ENCODE peak calls at places on chromosomes 3 and 15, in five cellular contexts. N is WERI-Rb-1, D is hepatocyte, C is fibroblast of lung, K is ovary. Y is an unnamed sample. For H3K36me3, the result is how much of the 10 kb centered on the place peaks cover.

GRCh38 chr3:147619925-147620580 is 210.9 kb downstream of the ZIC1 start:
- DNase-seq in K (no peak), N (no peak), C (no peak), D (no peak), Y (no peak)

GRCh38 chr15:100694381-100695012 is 92.1 kb downstream of the ASB7 start:
- DNase-seq in D (no peak), N (no peak), K (peak), C (peak), Y (no peak)

GRCh38 chr3:151843275-151843674 is 29.4 kb downstream of the AADAC start:
- DNase-seq in D (no peak), K (no peak), N (no peak), C (peak), Y (no peak)

GRCh38 chr3:46607603-46608028 is 4.7 kb upstream of the FAM240A start:
- DNase-seq in D (no peak), N (no peak), K (no peak), C (peak), Y (no peak)

GRCh38 chr15:92011611-92012367 is 158.3 kb downstream of the SLCO3A1 start:
- DNase-seq in N (no peak), C (no peak), D (no peak), K (no peak), Y (no peak)

GRCh38 chr15:59522988-59523461 is 85.0 kb downstream of the FAM81A start:
- DNase-seq in C (no peak), N (no peak), K (no peak), D (peak), Y (no peak)

GRCh38 chr3:142566096-142566495 is 12.4 kb downstream of the ATR start:
- DNase-seq in K (no peak), D (no peak), C (no peak), N (no peak), Y (no peak)

GRCh38 chr3:13711911-13712650 is 163.2 kb downstream of the FBLN2 start:
- DNase-seq in N (no peak), D (no peak), K (no peak), C (no peak), Y (no peak)

GRCh38 chr3:10119376-10119775 is 3.9 kb downstream of the BRK1 start:
- DNase-seq in C (no peak), D (no peak), N (no peak), K (no peak), Y (no peak)

GRCh38 chr3:46883252-46884185 is 6.0 kb downstream of the PTH1R start:
- DNase-seq in C (peak), N (peak), K (no peak), D (peak), Y (no peak)

GRCh38 chr3:100047455-100048141 is 66.7 kb downstream of the FILIP1L start:
- DNase-seq in D (peak), N (no peak), K (no peak), C (peak), Y (peak)

GRCh38 chr15:78204351-78205309 is 29.7 kb downstream of the ACSBG1 start:
- DNase-seq in N (no peak), D (peak), K (no peak), C (peak), Y (no peak)

GRCh38 chr3:48466386-48467109 is 20.0 kb downstream of the ATRIP start:
- DNase-seq in C (no peak), D (no peak), K (peak), N (no peak), Y (no peak)

GRCh38 chr3:126136428-126137220 is 43.8 kb downstream of the ALDH1L1 start:
- DNase-seq in K (no peak), C (no peak), D (no peak), N (peak), Y (no peak)

GRCh38 chr3:107430214-107431047 is 53.2 kb downstream of the CCDC54 start:
- DNase-seq in K (peak), D (peak), C (peak), N (no peak), Y (no peak)

GRCh38 chr3:65672876-65673815 is 365.6 kb downstream of the MAGI1 start:
- DNase-seq in D (peak), K (peak), N (peak), C (peak), Y (no peak)

GRCh38 chr15:67992834-67993233 is 61.3 kb upstream of the PIAS1 start:
- DNase-seq in C (no peak), N (no peak), D (no peak), K (no peak), Y (no peak)

GRCh38 chr3:32733631-32734229 is 48.7 kb downstream of the CNOT10 start:
- DNase-seq in D (peak), N (no peak), K (no peak), C (peak), Y (peak)

GRCh38 chr15:98442379-98442833 is 205.9 kb upstream of the IGF1R start:
- DNase-seq in D (peak), N (peak), K (peak), C (peak), Y (peak)

GRCh38 chr3:69116897-69117296 is 5.5 kb downstream of the LMOD3 start:
- DNase-seq in N (no peak), D (no peak), C (no peak), K (no peak), Y (no peak)

GRCh38 chr3:162994165-162994564 is 1497.6 kb downstream of the OTOL1 start:
- DNase-seq in N (no peak), K (no peak), D (no peak), C (no peak), Y (no peak)

GRCh38 chr3:58560771-58561311 is 16.4 kb downstream of the FAM107A start:
- DNase-seq in C (peak), D (peak), N (peak), K (no peak), Y (peak)

GRCh38 chr3:190883973-190884832 is 21.7 kb upstream of the GMNC start:
- DNase-seq in K (peak), D (peak), C (peak), N (peak), Y (no peak)

GRCh38 chr3:131630117-131630516 is 127.3 kb upstream of the MRPL3 start:
- DNase-seq in N (no peak), K (no peak), D (no peak), C (no peak), Y (no peak)

GRCh38 chr15:84766461-84767005 is 18.1 kb downstream of the ZNF592 start:
- DNase-seq in N (no peak), K (no peak), C (no peak), D (no peak), Y (peak)

GRCh38 chr3:126209741-126210140 is 29.4 kb upstream of the ALDH1L1 start:
- DNase-seq in N (no peak), D (no peak), C (no peak), K (no peak), Y (no peak)

GRCh38 chr3:8648873-8649741 is 4.5 kb upstream of the SSUH2 start:
- DNase-seq in C (no peak), D (no peak), K (no peak), N (no peak), Y (no peak)

GRCh38 chr3:159894386-159894785 is 94.2 kb upstream of the IL12A start:
- DNase-seq in C (no peak), K (no peak), N (no peak), D (no peak), Y (no peak)

GRCh38 chr3:23746473-23746872 is 59.3 kb upstream of the UBE2E1 start:
- DNase-seq in C (no peak), N (no peak), D (no peak), K (no peak), Y (no peak)

GRCh38 chr3:13501958-13502790 is 22.1 kb downstream of the HDAC11 start:
- DNase-seq in C (no peak), N (no peak), K (peak), D (no peak), Y (no peak)

GRCh38 chr15:80778964-80779657 is at the start of gene CEMIP:
- DNase-seq in D (peak), K (peak), N (peak), C (peak), Y (no peak)

GRCh38 chr15:79308874-79309273 is 2.0 kb upstream of the TMED3 start:
- DNase-seq in K (no peak), D (no peak), N (no peak), C (no peak), Y (no peak)

GRCh38 chr3:5726618-5727017 is 539.1 kb downstream of the EDEM1 start:
- DNase-seq in C (no peak), D (no peak), K (no peak), N (no peak), Y (no peak)

GRCh38 chr15:60469893-60470641 is 8.9 kb downstream of the ICE2 start:
- DNase-seq in N (no peak), D (no peak), C (no peak), K (no peak), Y (no peak)

GRCh38 chr15:100108346-100108745 is 233.4 kb downstream of the ADAMTS17 start:
- DNase-seq in C (no peak), K (no peak), D (no peak), N (no peak), Y (no peak)

GRCh38 chr3:141174683-141175082 is 56.9 kb upstream of the PXYLP1 start:
- DNase-seq in C (no peak), K (no peak), D (no peak), N (no peak), Y (no peak)

GRCh38 chr15:84968301-84968700 is 13.4 kb upstream of the PDE8A start:
- DNase-seq in N (no peak), D (no peak), C (no peak), K (no peak), Y (no peak)

GRCh38 chr3:74060201-74060600 is 435.5 kb upstream of the PDZRN3 start:
- DNase-seq in D (no peak), C (no peak), N (no peak), K (no peak), Y (no peak)

DNA sequence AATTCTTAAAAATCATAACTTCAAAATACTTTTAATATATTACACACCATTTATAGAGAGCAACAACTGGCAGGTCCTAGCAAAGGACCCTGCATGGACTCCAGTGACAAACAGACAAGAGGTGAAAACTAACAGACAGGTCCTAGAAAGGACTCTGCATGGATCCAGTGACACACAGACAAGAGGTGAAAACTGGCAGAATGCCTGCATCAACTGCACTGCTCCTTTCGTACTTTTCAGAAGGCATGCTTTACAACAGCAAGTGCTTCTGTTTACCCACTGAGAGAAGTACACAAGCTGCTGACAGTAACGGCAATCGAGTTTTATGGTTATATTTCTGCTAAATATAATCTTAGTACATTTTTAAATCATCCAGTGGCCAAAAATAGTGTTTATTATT is 24.3 kb upstream of the GP5 start:
- DNase-seq in K (no peak), C (no peak), D (no peak), N (no peak), Y (no peak)
- H3K36me3 ChIP-seq in K (under half), C (under half), D (under half), N (under half), Y (under half)

GRCh38 chr15:31069360-31070000 is 32.0 kb downstream of the TRPM1 start:
- DNase-seq in C (peak), N (no peak), D (no peak), K (peak), Y (peak)

GRCh38 chr15:31065824-31066223 is 35.7 kb downstream of the TRPM1 start:
- DNase-seq in K (no peak), N (peak), D (peak), C (no peak), Y (no peak)

GRCh38 chr15:31062965-31063355 is 38.6 kb downstream of the TRPM1 start:
- DNase-seq in C (no peak), D (no peak), N (no peak), K (no peak), Y (no peak)

GRCh38 chr15:31070867-31071266 is 30.7 kb downstream of the TRPM1 start:
- DNase-seq in C (no peak), N (no peak), D (no peak), K (no peak), Y (no peak)

GRCh38 chr15:31067890-31068603 is 33.5 kb downstream of the TRPM1 start:
- DNase-seq in D (no peak), K (no peak), N (no peak), C (no peak), Y (no peak)
- H3K4me3 ChIP-seq in D (no peak), K (no peak), N (no peak), C (no peak), Y (no peak)

DNA sequence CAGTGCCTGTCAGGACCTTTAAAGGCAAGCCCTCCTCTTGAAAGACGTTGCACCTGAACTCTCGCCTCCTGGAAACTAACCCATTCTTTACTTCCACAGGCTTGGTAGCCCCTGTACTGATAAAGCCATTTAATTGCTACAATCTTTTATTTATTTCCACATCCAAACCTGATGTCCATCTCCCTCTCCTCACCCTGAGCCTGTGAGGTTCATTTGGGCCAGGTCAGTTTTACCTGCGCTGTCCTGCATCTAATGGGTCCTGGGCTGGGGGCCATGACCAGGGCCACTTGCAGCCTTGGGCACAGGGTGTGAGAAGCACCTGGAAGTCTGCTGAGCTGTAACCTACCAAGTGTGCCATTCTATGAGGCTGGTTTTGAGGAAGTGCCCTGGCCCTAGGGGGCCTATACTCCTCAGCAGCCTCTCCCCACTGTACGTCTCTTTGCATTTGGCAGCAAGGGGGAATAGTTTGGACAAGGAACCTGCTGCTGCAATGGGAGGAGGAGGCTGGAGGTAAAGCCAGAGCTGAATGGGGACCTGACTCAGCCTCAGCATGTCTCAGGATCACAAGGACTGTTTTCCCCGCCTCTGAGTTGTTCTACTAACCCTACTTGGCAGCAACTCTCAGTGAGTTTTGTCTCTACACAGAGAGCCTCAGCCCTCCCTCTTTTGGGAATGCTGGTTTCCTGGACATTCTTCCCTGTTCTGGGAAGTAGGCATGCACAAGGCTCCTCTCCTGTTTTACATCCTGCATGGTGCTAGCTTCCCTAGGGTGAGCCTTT is 53.8 kb downstream of the WDR76 start:
- DNase-seq in N (no peak), D (no peak), C (no peak), K (no peak), Y (no peak)
- H3K36me3 ChIP-seq in N (half or more), D (under half), C (under half), K (under half), Y (under half)

GRCh38 chr3:59631482-59631881 is 581.7 kb upstream of the CFAP20DC start:
- DNase-seq in K (no peak), N (no peak), C (no peak), D (no peak), Y (no peak)
- H3K4me3 ChIP-seq in K (no peak), N (no peak), C (no peak), D (no peak), Y (no peak)

GRCh38 chr15:44654858-44655257 is 8.6 kb downstream of the SPG11 start:
- DNase-seq in N (no peak), D (no peak), C (peak), K (no peak), Y (no peak)
- H3K36me3 ChIP-seq in N (under half), D (under half), C (under half), K (under half), Y (under half)

DNA sequence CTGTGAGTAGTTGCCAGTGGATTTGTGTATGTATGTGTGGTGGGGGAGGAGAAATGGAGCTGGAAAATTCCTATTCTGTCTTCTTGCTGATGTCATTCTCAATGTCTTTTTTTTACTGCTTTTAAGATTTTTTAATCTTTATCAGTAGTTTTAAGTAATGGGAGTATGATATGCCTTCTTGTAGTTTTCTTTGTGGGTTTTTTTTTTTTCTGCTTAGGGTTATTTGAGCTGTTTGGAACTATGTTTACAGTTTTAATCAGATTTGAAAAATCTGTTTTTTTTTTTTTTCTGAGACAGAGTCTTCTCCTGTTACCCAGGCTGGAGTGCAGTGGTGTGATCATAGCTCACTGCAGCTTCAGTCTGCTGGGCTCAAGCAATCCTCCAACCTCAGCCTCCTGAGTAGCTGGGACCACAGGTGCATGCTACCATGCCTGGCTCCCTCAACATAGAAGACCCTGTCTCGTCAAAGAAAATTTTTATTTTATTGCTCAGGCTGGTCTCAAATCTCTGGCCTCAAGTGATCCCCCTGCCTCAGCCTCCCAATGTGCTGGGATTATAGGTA is 37.1 kb downstream of the RPL39L start:
- DNase-seq in D (no peak), N (no peak), K (no peak), C (no peak), Y (no peak)
- H3K4me3 ChIP-seq in D (no peak), N (no peak), K (peak), C (peak), Y (peak)

GRCh38 chr15:93025625-93025982 is 63.4 kb downstream of the RGMA start:
- DNase-seq in K (no peak), N (no peak), D (no peak), C (no peak), Y (no peak)
- H3K36me3 ChIP-seq in K (under half), N (half or more), D (under half), C (under half), Y (under half)

GRCh38 chr3:31157028-31157694 is 262.7 kb upstream of the GADL1 start:
- DNase-seq in K (no peak), D (no peak), C (no peak), N (no peak), Y (no peak)
- H3K4me3 ChIP-seq in K (no peak), D (no peak), C (no peak), N (no peak), Y (no peak)

DNA sequence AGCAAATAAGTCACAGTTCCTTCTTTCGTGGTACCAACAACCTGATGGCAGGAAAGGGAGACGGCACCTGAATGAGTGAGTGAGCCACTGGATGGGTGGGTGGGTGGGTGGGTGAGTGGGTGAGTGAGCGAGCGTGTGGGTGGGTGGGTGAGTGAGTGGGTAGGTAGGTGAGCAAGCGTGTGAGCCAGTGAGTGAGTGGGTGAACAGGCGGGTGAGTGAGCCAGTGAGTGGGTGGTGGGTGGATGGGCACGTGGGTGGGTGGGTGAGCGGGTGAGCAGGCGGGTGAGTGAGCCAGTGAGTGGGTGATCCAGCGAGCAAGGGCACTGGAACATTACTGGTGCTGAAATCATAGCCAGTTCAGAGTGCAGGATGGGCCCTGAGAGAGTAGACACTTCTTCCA is 152.8 kb downstream of the MEGF11 start:
- DNase-seq in D (no peak), K (no peak), C (no peak), N (no peak), Y (no peak)
- H3K36me3 ChIP-seq in D (under half), K (under half), C (under half), N (under half), Y (under half)

GRCh38 chr3:102089182-102089581 is 239.9 kb downstream of the NFKBIZ start:
- DNase-seq in C (no peak), N (no peak), D (no peak), K (no peak), Y (no peak)
- H3K4me3 ChIP-seq in C (no peak), N (no peak), D (no peak), K (no peak), Y (no peak)

Y was measured in BJ.